ENCODE peak calls at places on chromosomes 5 and 9, in ten cellular contexts. I, V, X, R, G, A, B, Q, E and P are unnamed samples.

GRCh38 chr9:128886211-128886826 is 4.4 kb downstream of the LRRC8A start:
- DNase-seq in I (no peak), V (no peak), X (no peak), R (no peak), G (no peak), A (no peak), B (no peak), Q (no peak), E (no peak), P (no peak)

GRCh38 chr9:79489241-79490000 is 82.3 kb upstream of the TLE4 start:
- DNase-seq in I (no peak), V (no peak), X (no peak), R (no peak), G (peak), A (peak), B (peak), Q (no peak), E (no peak), P (no peak)

GRCh38 chr5:102682102-102682647 is 72.9 kb upstream of the PAM start:
- DNase-seq in I (no peak), V (no peak), X (no peak), R (no peak), G (no peak), A (no peak), B (no peak), Q (no peak), E (no peak), P (no peak)

GRCh38 chr5:30600892-30601291 is 592.6 kb upstream of the CDH6 start:
- DNase-seq in I (no peak), V (no peak), X (no peak), R (no peak), G (no peak), A (no peak), B (no peak), Q (no peak), E (no peak), P (no peak)

GRCh38 chr5:32280656-32281081 is 32.1 kb downstream of the MTMR12 start:
- DNase-seq in I (no peak), V (no peak), X (no peak), R (no peak), G (no peak), A (no peak), B (no peak), Q (no peak), E (no peak), P (no peak)

GRCh38 chr5:102681403-102681983 is 73.6 kb upstream of the PAM start:
- DNase-seq in I (peak), V (peak), X (peak), R (peak), G (peak), A (peak), B (peak), Q (peak), E (peak), P (peak)

GRCh38 chr5:155728146-155728856 is 598.7 kb upstream of the SGCD start:
- DNase-seq in I (no peak), V (peak), X (peak), R (peak), G (peak), A (peak), B (peak), Q (peak), E (peak), P (no peak)

GRCh38 chr9:105157178-105157583 is 87.3 kb upstream of the SLC44A1 start:
- DNase-seq in I (no peak), V (peak), X (peak), R (peak), G (peak), A (peak), B (peak), Q (peak), E (peak), P (peak)

GRCh38 chr9:35909687-35910612 is 660 bp downstream of the SPAAR start:
- DNase-seq in I (no peak), V (peak), X (peak), R (no peak), G (peak), A (no peak), B (no peak), Q (no peak), E (no peak), P (no peak)

GRCh38 chr5:4802044-4802443 is 338.1 kb upstream of the ADAMTS16 start:
- DNase-seq in I (no peak), V (no peak), X (no peak), R (no peak), G (no peak), A (peak), B (no peak), Q (peak), E (no peak), P (no peak)

GRCh38 chr9:589723-590122 is 251.8 kb upstream of the DMRT1 start:
- DNase-seq in I (no peak), V (no peak), X (no peak), R (no peak), G (no peak), A (no peak), B (peak), Q (no peak), E (no peak), P (no peak)

GRCh38 chr9:113388833-113389232 is 12.0 kb upstream of the HDHD3 start:
- DNase-seq in I (no peak), V (no peak), X (no peak), R (peak), G (no peak), A (no peak), B (no peak), Q (no peak), E (no peak), P (no peak)

GRCh38 chr9:134895849-134896833 is 15.5 kb downstream of the FCN2 start:
- DNase-seq in I (no peak), V (peak), X (no peak), R (peak), G (peak), A (peak), B (peak), Q (peak), E (no peak), P (no peak)

GRCh38 chr9:129282308-129283211 is 104.5 kb upstream of the IER5L start:
- DNase-seq in I (no peak), V (no peak), X (peak), R (no peak), G (no peak), A (no peak), B (no peak), Q (no peak), E (peak), P (no peak)

GRCh38 chr5:61431923-61432620 is 100.0 kb downstream of the ZSWIM6 start:
- DNase-seq in I (no peak), V (no peak), X (no peak), R (no peak), G (no peak), A (no peak), B (peak), Q (no peak), E (no peak), P (no peak)

GRCh38 chr9:127128341-127129072 is 6.1 kb upstream of the ANGPTL2 start:
- DNase-seq in I (no peak), V (peak), X (peak), R (no peak), G (peak), A (peak), B (peak), Q (no peak), E (no peak), P (no peak)

GRCh38 chr9:136665111-136665703 is 2.5 kb downstream of the EGFL7 start:
- DNase-seq in I (no peak), V (no peak), X (no peak), R (no peak), G (no peak), A (peak), B (no peak), Q (peak), E (peak), P (no peak)

GRCh38 chr5:92605591-92605990 is 975.4 kb downstream of the NR2F1-AS1 start:
- DNase-seq in I (no peak), V (no peak), X (no peak), R (no peak), G (no peak), A (peak), B (no peak), Q (no peak), E (no peak), P (no peak)

GRCh38 chr5:52989781-52990530 is 804 bp downstream of the ITGA2 start:
- DNase-seq in I (peak), V (peak), X (peak), R (peak), G (peak), A (peak), B (peak), Q (peak), E (peak), P (peak)

DNA sequence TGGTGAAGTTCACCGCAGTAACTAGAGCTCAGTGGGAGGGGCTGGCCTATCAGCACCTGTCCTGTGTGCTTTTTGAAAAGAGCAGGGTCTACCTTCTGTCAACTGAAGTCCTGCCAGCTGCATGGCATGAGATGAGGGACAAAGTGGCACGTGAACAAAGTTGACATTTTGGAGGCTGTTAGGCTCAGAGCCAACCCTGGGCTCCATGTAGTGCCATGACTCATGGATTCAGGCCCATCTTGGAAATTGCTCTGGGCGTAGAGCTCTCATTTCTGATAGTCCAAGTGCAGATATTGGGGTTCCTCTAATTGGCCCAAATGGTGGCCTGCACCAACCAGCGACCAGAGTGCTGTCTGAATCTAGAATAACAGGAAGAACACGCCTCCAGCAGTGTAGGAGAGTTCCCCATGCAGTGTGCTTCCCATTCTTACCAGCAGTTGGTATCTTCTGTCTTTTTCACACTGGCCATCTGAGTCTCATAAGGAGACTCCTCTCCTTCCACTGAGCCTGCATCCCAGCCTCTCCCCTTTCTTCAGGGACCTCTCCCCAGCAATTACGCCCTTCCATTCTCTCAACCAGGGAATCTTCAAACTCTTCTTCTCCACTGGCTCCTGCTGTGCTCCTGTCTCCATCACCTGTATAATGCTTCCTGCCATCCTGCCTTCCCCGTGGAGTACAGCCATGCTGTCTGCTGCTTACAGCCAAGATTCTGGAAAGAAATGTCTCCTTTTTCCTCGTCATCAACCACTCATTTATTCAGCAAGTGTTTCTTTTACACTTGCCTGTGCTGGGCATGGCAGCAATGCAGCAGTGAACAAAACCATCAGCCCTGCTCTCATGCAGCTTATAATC is 30.4 kb downstream of the IRF1 start:
- DNase-seq in I (no peak), V (peak), X (no peak), R (peak), G (peak), A (no peak), B (no peak), Q (no peak), E (no peak), P (no peak)
- TF ChIP-seq CTCF in I (peak), V (peak), X (no peak), R (no peak), G (no peak), A (no peak), B (no peak), Q (peak), E (no peak), P (no peak)

DNA sequence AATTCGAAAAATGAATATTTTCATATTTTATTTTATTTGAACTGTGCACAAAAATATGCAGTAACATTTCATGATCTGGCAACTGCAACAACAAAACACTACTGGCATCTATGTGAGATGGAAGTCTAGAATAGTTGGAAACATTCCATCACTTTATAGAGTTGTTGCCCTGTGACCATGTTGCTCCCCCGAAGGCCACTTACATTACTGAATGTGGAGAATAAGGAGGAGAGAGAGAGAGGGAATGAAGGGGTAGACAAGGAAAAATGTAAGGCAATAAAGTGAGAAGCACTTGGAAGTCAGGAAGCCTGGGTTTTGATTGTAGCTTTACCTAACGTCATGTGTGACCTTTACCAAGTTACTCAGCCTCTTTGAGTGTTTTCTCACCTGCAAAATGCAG is 437.2 kb upstream of the EDIL3 start:
- DNase-seq in I (no peak), V (no peak), X (no peak), R (no peak), G (no peak), A (no peak), B (no peak), Q (no peak), E (no peak), P (no peak)
- TF ChIP-seq CTCF in I (no peak), V (no peak), X (no peak), R (no peak), G (no peak), A (no peak), B (no peak), Q (no peak), E (no peak), P (no peak)

DNA sequence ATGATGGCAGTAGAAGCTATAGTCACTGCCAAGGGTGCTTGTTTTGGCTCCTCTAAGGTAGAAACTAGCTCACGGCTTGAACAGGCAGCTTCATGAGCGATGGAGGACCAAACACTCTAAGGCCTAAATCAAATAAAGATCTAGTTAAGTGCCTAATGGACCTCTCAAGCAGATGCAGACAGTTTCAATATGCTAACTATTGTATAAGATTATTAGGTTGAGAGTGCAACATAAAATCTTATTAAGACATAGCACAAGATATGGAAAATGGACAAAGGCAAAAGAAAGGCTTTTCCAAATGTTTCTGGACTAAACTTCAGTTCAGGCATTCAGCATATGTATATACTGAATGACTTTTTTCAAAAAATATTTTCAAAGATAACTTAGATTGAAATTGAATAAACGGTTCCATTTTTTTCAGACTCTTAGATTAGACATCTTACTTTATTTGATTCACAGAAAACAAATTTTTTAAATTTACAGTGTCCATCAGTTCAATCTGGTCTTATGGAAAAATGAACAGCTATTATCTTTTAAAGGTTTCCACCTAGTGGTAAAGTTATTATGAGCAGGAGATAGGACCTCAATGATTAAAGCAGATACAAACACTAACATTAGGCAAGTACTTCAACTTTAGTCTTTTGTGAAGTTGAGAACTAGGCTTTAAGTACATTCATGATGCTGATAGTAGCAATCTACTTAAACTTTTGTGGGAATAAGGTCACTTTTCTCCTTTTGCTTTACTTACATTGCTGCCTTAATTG is 1167.7 kb downstream of the MAT2B start:
- DNase-seq in I (no peak), V (no peak), X (no peak), R (no peak), G (no peak), A (no peak), B (peak), Q (no peak), E (no peak), P (no peak)
- TF ChIP-seq CTCF in I (no peak), V (no peak), X (no peak), R (peak), G (no peak), A (no peak), B (peak), Q (no peak), E (peak), P (no peak)

GRCh38 chr5:181163487-181164075 is 16.2 kb downstream of the OR2V2 start:
- DNase-seq in I (no peak), V (no peak), X (no peak), R (no peak), G (no peak), A (peak), B (peak), Q (no peak), E (no peak), P (no peak)
- TF ChIP-seq CTCF in I (no peak), V (no peak), X (no peak), R (no peak), G (no peak), A (no peak), B (no peak), Q (no peak), E (no peak), P (no peak)

GRCh38 chr5:79255786-79256557 is 20.0 kb downstream of the JMY start:
- DNase-seq in I (no peak), V (no peak), X (no peak), R (peak), G (no peak), A (peak), B (peak), Q (peak), E (peak), P (peak)
- TF ChIP-seq CTCF in I (no peak), V (peak), X (peak), R (peak), G (peak), A (peak), B (peak), Q (peak), E (peak), P (peak)

DNA sequence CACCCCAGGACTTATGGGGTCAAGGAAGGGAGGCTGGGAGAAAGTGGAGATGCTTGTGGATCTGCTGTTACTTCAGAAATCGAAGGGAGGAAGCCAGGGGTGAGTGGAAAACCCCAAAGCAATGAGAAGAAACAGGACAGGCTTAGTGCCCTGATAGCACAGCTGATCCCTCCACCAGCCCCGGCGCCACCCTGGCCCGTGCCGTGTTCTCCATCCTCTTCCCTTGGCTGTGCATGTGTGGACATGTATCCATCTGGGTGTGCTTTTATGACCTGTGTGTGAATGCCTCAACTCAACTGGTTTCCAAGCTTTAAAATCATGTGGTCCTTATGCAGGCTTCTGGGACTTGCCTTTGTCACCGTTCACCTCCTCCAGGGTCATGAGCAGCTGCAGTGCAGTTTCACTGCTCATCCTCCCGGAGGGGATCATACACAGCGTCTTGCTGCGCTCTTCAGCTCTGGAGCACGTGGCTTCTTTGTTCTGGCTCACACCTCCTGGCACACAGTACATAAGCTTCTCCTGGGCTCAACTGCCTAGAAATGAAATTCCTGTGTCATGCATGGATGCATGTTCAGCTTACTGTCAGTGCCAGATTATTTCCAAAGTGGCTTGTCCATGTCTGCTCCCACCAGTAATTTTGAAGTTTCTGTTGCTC is 58.2 kb downstream of the IPPK start:
- DNase-seq in I (no peak), V (no peak), X (no peak), R (no peak), G (peak), A (no peak), B (no peak), Q (no peak), E (no peak), P (no peak)
- TF ChIP-seq CTCF in I (no peak), V (no peak), X (no peak), R (no peak), G (no peak), A (no peak), B (no peak), Q (no peak), E (no peak), P (no peak)

DNA sequence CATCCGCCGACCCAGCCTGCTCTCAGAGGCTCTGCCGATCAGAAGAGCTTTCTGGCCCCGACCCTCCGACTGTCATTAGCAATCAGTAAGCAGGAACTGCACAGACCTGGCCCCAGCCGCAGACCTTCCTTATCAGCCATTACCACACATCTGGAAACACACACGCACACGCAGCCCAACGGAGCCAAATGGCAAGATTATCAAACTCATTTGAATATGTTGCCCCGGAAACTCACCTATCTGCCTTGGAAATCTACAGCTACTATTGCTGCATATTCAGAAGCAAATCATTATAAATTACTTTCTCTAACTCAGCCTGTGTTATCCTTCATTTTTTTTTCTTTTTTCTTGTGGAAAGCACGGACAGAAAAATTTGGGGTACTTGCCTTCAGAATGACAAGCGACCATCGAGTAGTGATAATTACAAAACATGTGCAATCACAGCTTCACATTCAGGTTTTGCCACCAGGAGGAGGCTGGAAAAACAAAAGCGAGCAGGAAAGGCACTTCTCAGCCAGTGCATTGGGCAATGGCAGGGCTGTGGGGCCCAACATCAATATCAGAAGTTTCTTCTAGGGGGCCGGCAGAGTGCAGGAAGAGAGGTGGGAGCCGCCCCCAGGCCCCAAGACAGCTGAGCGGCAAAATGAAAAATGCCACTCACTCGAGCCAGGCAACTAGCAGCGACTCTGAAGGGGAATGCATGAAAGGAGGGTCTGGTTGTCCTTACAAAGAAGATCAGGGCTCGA is 122.3 kb downstream of the VAV2 start:
- DNase-seq in I (no peak), V (no peak), X (no peak), R (no peak), G (no peak), A (no peak), B (no peak), Q (peak), E (no peak), P (no peak)
- TF ChIP-seq CTCF in I (no peak), V (no peak), X (no peak), R (no peak), G (no peak), A (no peak), B (peak), Q (peak), E (no peak), P (no peak)

DNA sequence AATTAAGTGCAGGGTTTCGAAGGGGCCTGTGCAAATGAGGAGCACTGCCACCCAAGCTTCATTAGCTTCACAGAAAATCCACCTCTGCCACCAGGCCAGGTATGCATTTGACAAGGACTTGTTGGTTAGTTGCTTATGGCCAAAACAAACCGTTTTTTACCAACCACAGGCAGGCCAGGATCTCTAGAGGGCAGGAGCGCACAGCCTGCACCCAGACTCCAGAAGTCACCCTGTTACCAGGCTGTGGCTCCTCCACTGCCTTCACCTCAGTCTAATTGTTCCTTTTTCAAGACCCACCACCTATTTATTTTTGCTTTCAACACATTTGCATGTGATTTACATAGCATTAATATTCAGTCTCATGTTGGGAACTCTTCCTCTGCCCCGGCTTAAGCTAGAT is 78.3 kb upstream of the HSPA9 start:
- DNase-seq in I (no peak), V (no peak), X (no peak), R (peak), G (peak), A (peak), B (peak), Q (peak), E (no peak), P (peak)
- TF ChIP-seq CTCF in I (no peak), V (peak), X (no peak), R (no peak), G (peak), A (peak), B (peak), Q (peak), E (no peak), P (peak)